ENCODE peak calls at places on chromosomes 12 and 14, in seven cellular contexts. One of them, this sample, is unnamed.
A peak's percentile ranks its signal among the peaks of the same experiment; 100 is the strongest.

GRCh38 chr14:88535149-88535548 is 19.7 kb downstream of the PTPN21 start:
- DNase-seq in neural progenitor cell: peak; percentile 46
- DNase-seq in GOT3: no peak
- DNase-seq in HuH-7.5: no peak
- DNase-seq in activated T-cell treated with anti-CD3 and anti-CD28 coated beads, Interleukin-2, amount 50 U/mL, for 1 hour: no peak
- DNase-seq in AG09309: no peak
- DNase-seq in T-helper 9 cell: no peak
- DNase-seq in this sample: no peak

GRCh38 chr12:65615091-65615490 is 209.2 kb upstream of the HMGA2 start:
- DNase-seq in neural progenitor cell: no peak
- DNase-seq in GOT3: no peak
- DNase-seq in HuH-7.5: no peak
- DNase-seq in activated T-cell treated with anti-CD3 and anti-CD28 coated beads, Interleukin-2, amount 50 U/mL, for 1 hour: no peak
- DNase-seq in AG09309: peak; percentile 88
- DNase-seq in T-helper 9 cell: no peak
- DNase-seq in this sample: no peak

GRCh38 chr12:110776410-110776809 is 33.7 kb upstream of the PPP1CC start:
- DNase-seq in neural progenitor cell: no peak
- DNase-seq in GOT3: no peak
- DNase-seq in HuH-7.5: no peak
- DNase-seq in activated T-cell treated with anti-CD3 and anti-CD28 coated beads, Interleukin-2, amount 50 U/mL, for 1 hour: no peak
- DNase-seq in AG09309: no peak
- DNase-seq in T-helper 9 cell: no peak
- DNase-seq in this sample: no peak

GRCh38 chr14:69647216-69647615 is 35.8 kb downstream of the SUSD6 start:
- DNase-seq in neural progenitor cell: no peak
- DNase-seq in GOT3: no peak
- DNase-seq in HuH-7.5: no peak
- DNase-seq in activated T-cell treated with anti-CD3 and anti-CD28 coated beads, Interleukin-2, amount 50 U/mL, for 1 hour: no peak
- DNase-seq in AG09309: no peak
- DNase-seq in T-helper 9 cell: no peak
- DNase-seq in this sample: no peak

GRCh38 chr12:131671871-131672270 is 39.0 kb upstream of the SFSWAP start:
- DNase-seq in neural progenitor cell: no peak
- DNase-seq in GOT3: no peak
- DNase-seq in HuH-7.5: no peak
- DNase-seq in activated T-cell treated with anti-CD3 and anti-CD28 coated beads, Interleukin-2, amount 50 U/mL, for 1 hour: no peak
- DNase-seq in AG09309: no peak
- DNase-seq in T-helper 9 cell: no peak
- DNase-seq in this sample: no peak

GRCh38 chr12:103909811-103910210 is 20.4 kb upstream of the HSP90B1 start:
- DNase-seq in neural progenitor cell: no peak
- DNase-seq in GOT3: no peak
- DNase-seq in HuH-7.5: no peak
- DNase-seq in activated T-cell treated with anti-CD3 and anti-CD28 coated beads, Interleukin-2, amount 50 U/mL, for 1 hour: no peak
- DNase-seq in AG09309: no peak
- DNase-seq in T-helper 9 cell: no peak
- DNase-seq in this sample: no peak

GRCh38 chr12:102342281-102343006 is 137.9 kb downstream of the IGF1 start:
- DNase-seq in neural progenitor cell: no peak
- DNase-seq in GOT3: no peak
- DNase-seq in HuH-7.5: peak; percentile 32
- DNase-seq in activated T-cell treated with anti-CD3 and anti-CD28 coated beads, Interleukin-2, amount 50 U/mL, for 1 hour: no peak
- DNase-seq in AG09309: no peak
- DNase-seq in T-helper 9 cell: no peak
- DNase-seq in this sample: no peak

GRCh38 chr12:10364839-10365681 is 24.8 kb downstream of the KLRK1 start:
- DNase-seq in neural progenitor cell: peak; percentile 45
- DNase-seq in GOT3: peak; percentile 24
- DNase-seq in HuH-7.5: no peak
- DNase-seq in activated T-cell treated with anti-CD3 and anti-CD28 coated beads, Interleukin-2, amount 50 U/mL, for 1 hour: peak; percentile 52
- DNase-seq in AG09309: peak; percentile 44
- DNase-seq in T-helper 9 cell: peak; percentile 19
- DNase-seq in this sample: peak; percentile 80

GRCh38 chr14:102094101-102094500 is 7.3 kb upstream of the HSP90AA1 start:
- DNase-seq in neural progenitor cell: no peak
- DNase-seq in GOT3: no peak
- DNase-seq in HuH-7.5: no peak
- DNase-seq in activated T-cell treated with anti-CD3 and anti-CD28 coated beads, Interleukin-2, amount 50 U/mL, for 1 hour: no peak
- DNase-seq in AG09309: no peak
- DNase-seq in T-helper 9 cell: no peak
- DNase-seq in this sample: no peak

GRCh38 chr12:57096099-57096572 is 7.2 kb downstream of the NAB2 start:
- DNase-seq in neural progenitor cell: no peak
- DNase-seq in GOT3: no peak
- DNase-seq in HuH-7.5: no peak
- DNase-seq in activated T-cell treated with anti-CD3 and anti-CD28 coated beads, Interleukin-2, amount 50 U/mL, for 1 hour: no peak
- DNase-seq in AG09309: no peak
- DNase-seq in T-helper 9 cell: no peak
- DNase-seq in this sample: no peak

GRCh38 chr14:100067971-100068959 is 3.0 kb downstream of the EVL start:
- DNase-seq in neural progenitor cell: no peak
- DNase-seq in GOT3: no peak
- DNase-seq in HuH-7.5: no peak
- DNase-seq in activated T-cell treated with anti-CD3 and anti-CD28 coated beads, Interleukin-2, amount 50 U/mL, for 1 hour: peak; percentile 85
- DNase-seq in AG09309: no peak
- DNase-seq in T-helper 9 cell: peak; percentile 82
- DNase-seq in this sample: no peak

GRCh38 chr12:104285740-104286537 is 17.6 kb upstream of the EID3 start:
- DNase-seq in neural progenitor cell: no peak
- DNase-seq in GOT3: no peak
- DNase-seq in HuH-7.5: no peak
- DNase-seq in activated T-cell treated with anti-CD3 and anti-CD28 coated beads, Interleukin-2, amount 50 U/mL, for 1 hour: no peak
- DNase-seq in AG09309: no peak
- DNase-seq in T-helper 9 cell: no peak
- DNase-seq in this sample: no peak